ENCODE peak calls at places on chromosomes 13 and 19, in nine cellular contexts. F is prostate gland; H is endothelial cell of umbilical vein; C is spleen; P is uterus; D is tibial artery; Z is fibroblast of lung; R is CD8-positive, alpha-beta memory T cell; O is lower lobe of right lung. K is an unnamed sample.

GRCh38 chr13:30997697-30998547 is 65.5 kb downstream of the TEX26 start:
- DNase-seq in F (no peak), H (no peak), C (no peak), P (no peak), D (no peak), Z (no peak), R (no peak), O (no peak), K (no peak)

GRCh38 chr13:105670179-105671015 is 865.1 kb downstream of the EFNB2 start:
- DNase-seq in F (no peak), H (no peak), C (no peak), P (no peak), D (no peak), Z (no peak), R (no peak), O (no peak), K (no peak)

GRCh38 chr19:23365222-23365621 is 30.0 kb downstream of the ZNF91 start:
- DNase-seq in F (no peak), H (no peak), C (no peak), P (no peak), D (no peak), Z (no peak), R (no peak), O (no peak), K (no peak)

GRCh38 chr19:6273701-6274601 is 5.8 kb downstream of the MLLT1 start:
- DNase-seq in F (peak; percentile 92), H (peak; percentile 83), C (peak; percentile 89), P (peak; percentile 82), D (peak; percentile 98), Z (peak; percentile 91), R (no peak), O (peak; percentile 88), K (peak; percentile 94)

GRCh38 chr13:26112843-26113242 is 61.0 kb upstream of the SHISA2 start:
- DNase-seq in F (no peak), H (no peak), C (no peak), P (no peak), D (no peak), Z (peak; percentile 4), R (no peak), O (no peak), K (no peak)

GRCh38 chr19:35291259-35291658 is 702 bp upstream of the MAG start:
- DNase-seq in F (no peak), H (no peak), C (no peak), P (no peak), D (no peak), Z (no peak), R (no peak), O (no peak), K (no peak)

GRCh38 chr13:48660356-48661076 is 6.8 kb downstream of the CYSLTR2 start:
- DNase-seq in F (no peak), H (no peak), C (no peak), P (no peak), D (no peak), Z (no peak), R (no peak), O (no peak), K (no peak)

GRCh38 chr13:40984670-40985366 is 34.3 kb downstream of the ELF1 start:
- DNase-seq in F (no peak), H (peak; percentile 76), C (no peak), P (no peak), D (no peak), Z (no peak), R (no peak), O (no peak), K (no peak)

GRCh38 chr19:40283414-40284250 is 1.5 kb downstream of the AKT2 start:
- DNase-seq in F (no peak), H (peak; percentile 8), C (peak; percentile 59), P (no peak), D (no peak), Z (peak; percentile 12), R (no peak), O (peak; percentile 41), K (peak; percentile 68)

GRCh38 chr19:653425-653824 is 9.6 kb downstream of the RNF126 start:
- DNase-seq in F (no peak), H (no peak), C (no peak), P (no peak), D (no peak), Z (no peak), R (no peak), O (no peak), K (no peak)
- H3K36me3 ChIP-seq in F (no peaks in the 10 kb centered on the region), H (peaks cover 19% of the 10 kb centered on the region), C (peaks cover 62% of the 10 kb centered on the region), P (no peaks in the 10 kb centered on the region), D (peaks cover 72% of the 10 kb centered on the region), Z (peaks cover 20% of the 10 kb centered on the region), R (peaks cover 14% of the 10 kb centered on the region), O (peaks cover 68% of the 10 kb centered on the region), K (peaks cover 2% of the 10 kb centered on the region)

DNA sequence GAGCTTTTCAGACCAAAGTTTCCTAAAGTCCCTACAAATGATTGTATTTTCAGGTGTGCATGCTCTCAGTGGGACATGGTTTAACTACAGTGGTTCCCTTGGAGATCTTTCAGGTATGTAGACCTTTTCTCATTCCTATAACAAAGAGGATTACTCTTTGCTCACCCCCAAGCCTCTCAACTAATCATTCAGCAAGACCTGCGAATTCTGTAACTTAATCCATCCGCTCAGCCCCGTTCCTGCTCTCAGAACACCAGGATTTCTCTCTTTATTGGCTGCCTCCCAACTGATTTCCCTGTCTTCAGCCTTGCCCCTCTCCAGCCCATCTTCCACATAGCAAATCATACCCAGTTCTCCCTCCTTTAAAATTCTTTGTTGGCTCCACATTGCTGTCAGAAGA is 253.6 kb downstream of the MTUS2 start:
- DNase-seq in F (no peak), H (no peak), C (no peak), P (no peak), D (no peak), Z (no peak), R (no peak), O (no peak), K (no peak)
- H3K9me3 ChIP-seq in F (no peaks in the 10 kb centered on the region), H (no peaks in the 10 kb centered on the region), C (no peaks in the 10 kb centered on the region), P (no peaks in the 10 kb centered on the region), D (peaks cover 2% of the 10 kb centered on the region), Z (no peaks in the 10 kb centered on the region), R (no peaks in the 10 kb centered on the region), O (no peaks in the 10 kb centered on the region), K (no peaks in the 10 kb centered on the region)

DNA sequence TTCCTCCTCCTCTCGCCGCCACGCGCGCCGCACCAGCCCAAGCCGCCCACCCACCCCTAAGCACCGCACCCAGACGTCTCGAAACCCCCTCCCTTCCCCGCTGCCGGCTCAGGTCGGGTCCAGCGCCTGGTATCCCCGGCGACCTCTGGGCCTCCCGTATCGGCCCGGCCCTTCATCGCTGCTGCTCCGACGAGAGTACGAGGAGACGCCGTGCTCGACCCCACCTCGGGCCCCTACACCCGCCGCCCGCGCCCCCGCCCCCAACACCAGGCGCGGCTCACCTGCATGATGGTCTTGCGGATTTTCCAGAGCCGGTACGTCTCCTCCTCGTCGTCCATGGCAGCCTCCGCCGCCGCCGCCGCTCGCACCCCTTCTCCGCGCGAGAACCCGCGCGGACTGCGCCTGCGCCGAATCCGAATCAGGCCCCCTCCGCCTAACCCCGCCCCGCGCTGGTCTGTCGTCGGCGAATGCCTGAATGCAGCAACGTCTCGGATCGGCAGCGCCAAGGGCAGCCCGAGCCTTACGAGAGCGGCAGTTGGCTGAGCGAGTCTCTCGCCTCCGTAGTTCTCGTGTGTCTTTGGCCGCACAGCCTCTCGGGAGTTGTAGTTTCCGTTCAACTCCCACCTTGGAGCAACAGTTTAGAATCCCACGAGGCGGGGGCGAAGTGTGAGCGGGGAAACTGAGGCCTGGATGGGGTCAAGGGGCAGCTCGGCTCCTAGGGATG is at the start of gene POLR2E:
- DNase-seq in F (peak; percentile 98), H (peak; percentile 97), C (peak; percentile 100), P (peak; percentile 99), D (peak; percentile 99), Z (peak; percentile 99), R (peak; percentile 98), O (peak; percentile 99), K (peak; percentile 99)
- H3K4me1 ChIP-seq in F (peaks cover 7% of the 10 kb centered on the region), H (peaks cover 10% of the 10 kb centered on the region), C (peaks cover 25% of the 10 kb centered on the region), P (peaks cover 3% of the 10 kb centered on the region), D (peaks cover 51% of the 10 kb centered on the region), Z (peaks cover 7% of the 10 kb centered on the region), R (peaks cover 39% of the 10 kb centered on the region), O (peaks cover 46% of the 10 kb centered on the region), K (no peaks in the 10 kb centered on the region)

DNA sequence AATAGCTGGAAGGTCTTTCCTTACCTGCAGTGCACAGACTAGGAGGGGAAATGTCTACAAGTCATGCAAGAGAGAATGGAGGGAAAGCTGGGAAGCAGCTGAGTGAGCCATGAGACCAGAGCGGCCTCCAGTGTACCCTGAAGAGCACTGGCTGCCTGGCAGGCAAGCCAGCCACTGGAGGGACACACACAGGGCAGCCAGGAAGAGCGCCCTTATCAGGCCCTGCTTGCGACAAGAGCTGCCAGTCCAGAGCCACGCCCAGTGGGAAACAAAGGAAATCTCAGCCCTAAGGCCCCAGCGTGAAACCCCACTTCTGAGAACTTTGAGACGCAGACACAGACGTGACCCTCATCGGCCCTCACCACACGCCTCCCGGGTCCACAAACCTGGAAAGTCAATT is 105.0 kb downstream of the STK24 start:
- DNase-seq in F (no peak), H (no peak), C (no peak), P (no peak), D (peak; percentile 43), Z (no peak), R (no peak), O (peak; percentile 63), K (no peak)
- H3K36me3 ChIP-seq in F (peaks cover 7% of the 10 kb centered on the region), H (peaks cover 30% of the 10 kb centered on the region), C (peaks cover 30% of the 10 kb centered on the region), P (no peaks in the 10 kb centered on the region), D (peaks cover 53% of the 10 kb centered on the region), Z (peaks cover 11% of the 10 kb centered on the region), R (peaks cover 31% of the 10 kb centered on the region), O (peaks cover 67% of the 10 kb centered on the region), K (no peaks in the 10 kb centered on the region)

GRCh38 chr19:20858861-20859260 is 64.2 kb upstream of the ZNF85 start:
- DNase-seq in F (no peak), H (no peak), C (no peak), P (no peak), D (no peak), Z (no peak), R (no peak), O (no peak), K (no peak)
- H3K9me3 ChIP-seq in F (no peaks in the 10 kb centered on the region), H (peaks cover 4% of the 10 kb centered on the region), C (peaks cover 12% of the 10 kb centered on the region), P (no peaks in the 10 kb centered on the region), D (no peaks in the 10 kb centered on the region), Z (no peaks in the 10 kb centered on the region), R (peaks cover 6% of the 10 kb centered on the region), O (peaks cover 39% of the 10 kb centered on the region), K (no peaks in the 10 kb centered on the region)

GRCh38 chr13:59398661-59399060 is 765.1 kb downstream of the DIAPH3 start:
- DNase-seq in F (no peak), H (no peak), C (no peak), P (no peak), D (no peak), Z (no peak), R (no peak), O (no peak), K (no peak)

GRCh38 chr13:59391696-59392095 is 772.0 kb downstream of the DIAPH3 start:
- DNase-seq in F (no peak), H (peak; percentile 78), C (no peak), P (peak; percentile 16), D (no peak), Z (peak; percentile 84), R (peak; percentile 25), O (no peak), K (no peak)

GRCh38 chr13:59398127-59398526 is 765.6 kb downstream of the DIAPH3 start:
- DNase-seq in F (no peak), H (peak; percentile 56), C (no peak), P (no peak), D (no peak), Z (no peak), R (no peak), O (no peak), K (no peak)

GRCh38 chr13:59392328-59392727 is 771.4 kb downstream of the DIAPH3 start:
- DNase-seq in F (no peak), H (no peak), C (no peak), P (no peak), D (no peak), Z (no peak), R (no peak), O (no peak), K (no peak)

GRCh38 chr13:59394526-59394925 is 769.2 kb downstream of the DIAPH3 start:
- DNase-seq in F (no peak), H (peak; percentile 54), C (no peak), P (no peak), D (no peak), Z (no peak), R (no peak), O (no peak), K (no peak)
- H3K4me1 ChIP-seq in F (no peaks in the 10 kb centered on the region), H (peaks cover 27% of the 10 kb centered on the region), C (no peaks in the 10 kb centered on the region), P (no peaks in the 10 kb centered on the region), D (no peaks in the 10 kb centered on the region), Z (no peaks in the 10 kb centered on the region), R (peaks cover 15% of the 10 kb centered on the region), O (peaks cover 8% of the 10 kb centered on the region), K (no peaks in the 10 kb centered on the region)

K was measured in aorta.